ENCODE peak calls at places on chromosomes 6 and 20, in eight cellular contexts. B is dorsolateral prefrontal cortex, E is upper lobe of right lung, T is AG09309, Q is MM.1S, P is brain microvascular endothelial cell, O is tibial artery, G is NB4. W is an unnamed sample.

GRCh38 chr6:87344513-87344912 is at the start of gene C6orf163:
- DNase-seq in B (no peak), E (no peak), T (no peak), Q (no peak), P (no peak), O (no peak), G (no peak), W (no peak)

GRCh38 chr6:12366732-12367131 is 76.6 kb downstream of the EDN1 start:
- DNase-seq in B (no peak), E (no peak), T (no peak), Q (no peak), P (no peak), O (no peak), G (no peak), W (no peak)

GRCh38 chr20:11168026-11168425 is 494.2 kb upstream of the JAG1 start:
- DNase-seq in B (no peak), E (no peak), T (no peak), Q (no peak), P (no peak), O (no peak), G (no peak), W (no peak)

GRCh38 chr6:33160096-33160495 is 32.2 kb downstream of the COL11A2 start:
- DNase-seq in B (no peak), E (no peak), T (no peak), Q (no peak), P (no peak), O (no peak), G (no peak), W (no peak)

GRCh38 chr20:56875052-56875663 is 246.1 kb downstream of the TFAP2C start:
- DNase-seq in B (no peak), E (no peak), T (peak; percentile 11), Q (peak; percentile 19), P (peak; percentile 85), O (no peak), G (peak; percentile 67), W (peak; percentile 12)

GRCh38 chr20:7760261-7761048 is 179.8 kb downstream of the HAO1 start:
- DNase-seq in B (no peak), E (no peak), T (no peak), Q (no peak), P (no peak), O (no peak), G (no peak), W (no peak)

GRCh38 chr6:168039301-168039700 is 39.7 kb downstream of the FRMD1 start:
- DNase-seq in B (no peak), E (no peak), T (no peak), Q (no peak), P (no peak), O (no peak), G (no peak), W (no peak)

GRCh38 chr20:37984018-37984785 is 49.1 kb downstream of the TTI1 start:
- DNase-seq in B (peak; percentile 66), E (no peak), T (no peak), Q (no peak), P (no peak), O (no peak), G (no peak), W (no peak)

GRCh38 chr6:73565767-73566485 is 45.1 kb upstream of the EEF1A1 start:
- DNase-seq in B (no peak), E (no peak), T (no peak), Q (no peak), P (peak; percentile 42), O (no peak), G (no peak), W (peak; percentile 18)

DNA sequence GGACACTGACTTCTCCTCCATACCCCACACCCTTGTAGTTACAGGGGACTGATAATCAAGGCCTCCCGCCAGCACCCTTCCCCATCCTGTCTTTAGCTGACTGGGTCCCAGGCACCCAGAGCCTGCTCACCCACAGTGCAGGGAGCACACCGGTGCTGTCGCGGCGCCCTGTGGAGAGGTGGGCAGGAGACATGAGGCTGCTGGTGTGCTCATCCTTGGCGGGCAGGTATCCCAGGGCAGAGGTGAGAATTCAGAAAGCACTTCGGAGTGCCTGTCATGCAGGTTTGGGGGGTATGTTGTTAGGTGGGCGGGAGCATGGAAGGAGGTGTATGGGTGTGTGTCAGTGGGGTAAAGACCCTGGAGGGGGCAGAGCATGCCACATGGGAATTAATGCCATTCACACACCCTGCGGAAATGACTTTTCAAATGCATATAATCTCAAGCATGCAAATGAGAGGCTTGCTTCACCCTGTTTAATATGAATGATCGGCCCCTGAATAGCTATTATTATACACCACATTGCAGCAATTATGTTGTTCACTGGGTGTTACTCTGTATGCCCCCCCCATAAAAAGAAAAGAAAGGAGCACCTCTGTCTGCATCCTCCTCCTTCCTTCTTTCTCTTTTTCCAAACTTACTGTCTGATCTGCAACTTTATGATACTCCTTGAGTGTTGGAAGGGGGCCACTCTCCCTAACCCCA is 15.9 kb downstream of the FOXP4 start:
- DNase-seq in B (no peak), E (no peak), T (no peak), Q (no peak), P (no peak), O (no peak), G (no peak), W (no peak)
- H3K4me3 ChIP-seq in B (no peak overlapping the region), E (no peak overlapping the region), T (no peak overlapping the region), Q (no peak overlapping the region), P (no peak overlapping the region), O (no peak overlapping the region), G (no peak overlapping the region), W (no peak overlapping the region)

GRCh38 chr6:150907385-150907784 is 41.9 kb downstream of the MTHFD1L start:
- DNase-seq in B (no peak), E (no peak), T (no peak), Q (no peak), P (no peak), O (no peak), G (no peak), W (no peak)

GRCh38 chr6:150902142-150902800 is 36.8 kb downstream of the MTHFD1L start:
- DNase-seq in B (no peak), E (no peak), T (no peak), Q (no peak), P (no peak), O (no peak), G (no peak), W (no peak)

GRCh38 chr6:150900049-150900448 is 34.5 kb downstream of the MTHFD1L start:
- DNase-seq in B (no peak), E (no peak), T (no peak), Q (no peak), P (no peak), O (no peak), G (no peak), W (no peak)

GRCh38 chr6:150910561-150910960 is 45.1 kb downstream of the MTHFD1L start:
- DNase-seq in B (no peak), E (no peak), T (no peak), Q (no peak), P (no peak), O (no peak), G (no peak), W (no peak)

DNA sequence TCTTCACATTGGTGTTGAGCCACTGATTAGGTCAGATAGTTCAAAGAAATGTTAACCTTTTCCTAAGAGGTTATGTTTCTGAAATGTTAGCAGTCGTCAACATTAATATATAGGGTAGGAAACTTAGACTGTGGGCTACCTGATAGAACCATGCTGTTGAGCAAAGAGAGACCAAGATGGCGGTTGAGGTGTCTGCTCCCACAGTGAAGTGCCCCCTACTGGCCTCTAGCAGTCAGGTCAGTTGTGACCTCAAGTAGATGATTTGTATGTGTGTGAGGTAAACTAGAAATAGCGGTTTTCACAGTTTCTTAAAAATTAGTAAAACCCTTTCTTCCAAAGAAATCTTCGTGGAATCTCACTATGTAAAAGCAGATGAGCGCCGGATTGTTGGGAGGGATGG is 40.3 kb downstream of the MTHFD1L start:
- DNase-seq in B (no peak), E (no peak), T (no peak), Q (no peak), P (no peak), O (no peak), G (peak; percentile 25), W (no peak)
- TF ChIP-seq CTCF in B (no peak), E (peak; percentile 25), T (peak; percentile 36), Q (peak; percentile 15), P (peak; percentile 61), O (no peak), G (peak; percentile 51), W (peak; percentile 51)

DNA sequence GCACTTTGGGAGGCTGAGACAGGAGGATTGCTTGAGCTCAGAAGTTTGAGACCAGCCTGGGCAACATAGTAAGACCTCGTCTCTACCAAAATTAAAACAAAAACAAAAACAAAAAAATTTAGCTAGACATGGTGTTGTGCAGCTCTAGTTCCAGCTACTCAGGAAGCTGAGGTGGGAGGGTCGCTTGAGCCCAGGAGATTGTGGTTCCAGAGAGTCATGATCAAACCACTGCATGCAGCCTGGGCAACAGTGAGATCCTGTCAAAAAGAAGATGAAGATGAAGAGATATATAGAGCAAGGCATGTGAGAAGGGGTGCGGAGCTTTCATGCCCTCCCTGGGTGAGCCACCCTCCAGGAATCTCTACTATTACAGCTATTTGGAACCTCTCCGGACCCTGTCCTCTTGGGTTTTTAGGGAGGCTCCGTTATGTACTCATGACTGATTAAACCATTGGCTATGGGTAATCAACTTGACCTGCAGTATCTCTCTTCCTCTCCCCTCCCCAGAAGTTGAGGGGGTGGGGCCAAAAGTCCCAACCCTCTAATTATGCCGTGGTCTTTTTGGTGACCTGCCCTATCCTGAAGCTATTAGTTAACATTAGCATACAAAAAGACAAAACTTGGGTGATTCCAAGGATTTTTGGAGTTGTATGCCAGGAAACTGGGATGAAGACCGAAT is 9.0 kb downstream of the POLH start:
- DNase-seq in B (no peak), E (no peak), T (no peak), Q (no peak), P (no peak), O (no peak), G (no peak), W (no peak)
- H3K4me3 ChIP-seq in B (no peak overlapping the region), E (no peak overlapping the region), T (no peak overlapping the region), Q (no peak overlapping the region), P (no peak overlapping the region), O (no peak overlapping the region), G (no peak overlapping the region), W (no peak overlapping the region)

GRCh38 chr6:105835373-105835772 is 250.8 kb upstream of the PRDM1 start:
- DNase-seq in B (no peak), E (no peak), T (no peak), Q (no peak), P (peak; percentile 9), O (no peak), G (peak; percentile 83), W (no peak)
- TF ChIP-seq CTCF in B (no peak), E (peak; percentile 22), T (peak; percentile 28), Q (peak; percentile 26), P (peak; percentile 84), O (no peak), G (peak; percentile 67), W (peak; percentile 37)

GRCh38 chr6:63636516-63636968 is 940 bp downstream of the PHF3 start:
- DNase-seq in B (peak; percentile 75), E (peak; percentile 79), T (no peak), Q (peak; percentile 36), P (peak; percentile 18), O (peak; percentile 84), G (no peak), W (no peak)
- H3K4me3 ChIP-seq in B (peak overlapping the region; percentile 91), E (peak overlapping the region; percentile 84), T (peak overlapping the region; percentile 81), Q (peak overlapping the region; percentile 88), P (peak overlapping the region; percentile 82), O (peak overlapping the region; percentile 75), G (peak overlapping the region; percentile 95), W (peak overlapping the region; percentile 81)

W was measured in epithelial cell of proximal tubule.